ENCODE peak calls at places on chromosome 17, in seven cellular contexts. I, M, C, Z, W, H and A are unnamed samples.
A peak's percentile ranks its signal among the peaks of the same experiment; 100 is the strongest.

GRCh38 chr17:2705888-2706795 is 5.4 kb downstream of the CLUH start:
- DNase-seq in M (no peak), C (no peak), I (no peak), W (no peak), Z (no peak), H (no peak), A (no peak)

GRCh38 chr17:17067277-17067676 is 25.0 kb downstream of the MPRIP start:
- DNase-seq in C (no peak), Z (peak; percentile 31), W (no peak), M (peak; percentile 56), I (no peak), H (peak; percentile 42), A (peak; percentile 16)

GRCh38 chr17:863880-864279 is 81.7 kb downstream of the MRM3 start:
- DNase-seq in Z (no peak), W (no peak), I (no peak), C (no peak), H (no peak), M (no peak), A (peak; percentile 46)

GRCh38 chr17:43707184-43707583 is 45.5 kb upstream of the MEOX1 start:
- DNase-seq in I (no peak), C (no peak), H (no peak), W (no peak), M (no peak), Z (no peak), A (no peak)

GRCh38 chr17:2054262-2054739 is 602 bp upstream of the HIC1 start:
- DNase-seq in W (no peak), I (peak; percentile 64), M (peak; percentile 83), C (no peak), Z (peak; percentile 61), H (peak; percentile 88), A (peak; percentile 40)

GRCh38 chr17:50439008-50439407 is 13.0 kb downstream of the ACSF2 start:
- DNase-seq in Z (no peak), I (no peak), W (no peak), M (no peak), C (no peak), H (no peak), A (no peak)

GRCh38 chr17:74715144-74715543 is 2.4 kb upstream of the CD300LF start:
- DNase-seq in Z (no peak), I (no peak), W (no peak), C (no peak), M (no peak), H (no peak), A (peak; percentile 5)

GRCh38 chr17:82896071-82897000 is 56.5 kb upstream of the ZNF750 start:
- DNase-seq in Z (no peak), H (no peak), M (no peak), W (no peak), C (no peak), I (no peak), A (no peak)

GRCh38 chr17:57557793-57558681 is 187.1 kb downstream of the CCDC182 start:
- DNase-seq in I (no peak), C (no peak), M (peak; percentile 28), H (no peak), W (no peak), Z (no peak), A (no peak)

GRCh38 chr17:38730526-38731379 is 612 bp downstream of the CISD3 start:
- DNase-seq in C (no peak), I (peak; percentile 70), W (peak; percentile 81), Z (peak; percentile 95), M (peak; percentile 65), H (peak; percentile 94), A (peak; percentile 54)

GRCh38 chr17:34126496-34126895 is 128.6 kb upstream of the CCL2 start:
- DNase-seq in H (no peak), I (no peak), W (no peak), Z (no peak), M (no peak), C (no peak), A (no peak)

GRCh38 chr17:76736349-76737081 is 616 bp downstream of the SRSF2 start:
- DNase-seq in C (no peak), M (peak; percentile 62), W (peak; percentile 87), Z (peak; percentile 85), H (peak; percentile 95), I (peak; percentile 79), A (peak; percentile 87)
- TF ChIP-seq POLR2A in C (no peak), M (no peak), W (no peak), Z (peak; percentile 56), H (no peak), I (peak; percentile 60), A (no peak)

GRCh38 chr17:48928876-48929811 is 15.5 kb downstream of the SNF8 start:
- DNase-seq in W (no peak), I (no peak), Z (no peak), M (no peak), H (no peak), C (no peak), A (no peak)

GRCh38 chr17:48925991-48926342 is 17.8 kb downstream of the UBE2Z start:
- DNase-seq in Z (no peak), C (no peak), H (no peak), I (no peak), W (no peak), M (no peak), A (no peak)

GRCh38 chr17:48929812-48930165 is 14.9 kb downstream of the SNF8 start:
- DNase-seq in C (no peak), Z (no peak), H (no peak), W (no peak), M (no peak), I (no peak), A (no peak)

GRCh38 chr17:48927978-48928716 is 16.5 kb downstream of the SNF8 start:
- DNase-seq in H (no peak), W (no peak), M (no peak), C (no peak), Z (no peak), I (no peak), A (no peak)

DNA sequence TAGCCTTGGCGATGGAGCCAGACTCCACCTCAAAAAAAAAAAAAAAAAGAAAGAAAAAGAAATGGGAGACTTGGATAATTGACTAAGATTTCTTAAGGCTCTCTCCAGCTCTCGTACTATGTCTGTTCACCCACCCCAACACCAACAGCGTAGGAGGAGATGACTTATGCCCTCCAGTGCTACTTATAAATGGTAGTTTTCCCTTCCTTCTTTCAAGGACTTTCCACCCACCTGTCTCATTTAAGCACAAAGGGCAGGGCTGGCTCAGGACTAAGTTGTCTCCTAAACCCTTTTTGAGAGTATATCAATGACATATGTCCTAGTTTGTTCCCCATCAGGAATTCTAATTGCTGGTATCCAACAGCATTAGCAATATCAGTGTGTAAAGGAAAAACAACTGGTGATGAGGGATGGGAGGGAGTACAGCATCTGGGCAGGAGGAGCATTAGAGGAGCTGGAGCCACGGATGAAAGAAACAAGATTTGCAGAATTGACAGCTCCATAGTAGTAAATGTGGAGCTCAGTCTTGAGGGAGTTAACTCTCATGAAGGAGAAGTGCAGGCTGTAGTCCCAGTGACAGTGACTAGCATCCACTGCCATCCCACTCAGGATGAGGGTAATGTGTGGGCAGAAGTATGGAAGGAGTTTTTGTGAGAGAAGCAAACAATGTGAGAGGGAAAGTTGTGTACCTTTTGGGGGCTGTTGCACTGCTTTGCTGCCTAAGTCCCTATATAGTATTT is 17.2 kb downstream of the UBE2Z start:
- DNase-seq in Z (no peak), I (no peak), M (no peak), C (no peak), H (no peak), W (no peak), A (no peak)
- TF ChIP-seq POLR2A in Z (no peak), I (no peak), M (no peak), C (no peak), H (no peak), W (no peak), A (no peak)

GRCh38 chr17:48995871-48996695 is 1.1 kb upstream of the IGF2BP1 start:
- DNase-seq in C (no peak), M (peak; percentile 98), Z (no peak), I (no peak), H (peak; percentile 79), W (no peak), A (peak; percentile 78)
- TF ChIP-seq POLR2A in C (no peak), M (peak; percentile 78), Z (no peak), I (no peak), H (no peak), W (no peak), A (no peak)

GRCh38 chr17:14070344-14071007 is 1.2 kb downstream of the COX10 start:
- DNase-seq in I (no peak), W (no peak), M (no peak), Z (no peak), C (no peak), H (no peak), A (no peak)

GRCh38 chr17:14067347-14067746 is 2.0 kb upstream of the COX10 start:
- DNase-seq in Z (no peak), M (no peak), C (no peak), H (no peak), W (no peak), I (no peak), A (no peak)

GRCh38 chr17:14068542-14069250 is 608 bp upstream of the COX10 start:
- DNase-seq in H (no peak), I (no peak), C (no peak), W (no peak), M (peak; percentile 14), Z (no peak), A (no peak)

DNA sequence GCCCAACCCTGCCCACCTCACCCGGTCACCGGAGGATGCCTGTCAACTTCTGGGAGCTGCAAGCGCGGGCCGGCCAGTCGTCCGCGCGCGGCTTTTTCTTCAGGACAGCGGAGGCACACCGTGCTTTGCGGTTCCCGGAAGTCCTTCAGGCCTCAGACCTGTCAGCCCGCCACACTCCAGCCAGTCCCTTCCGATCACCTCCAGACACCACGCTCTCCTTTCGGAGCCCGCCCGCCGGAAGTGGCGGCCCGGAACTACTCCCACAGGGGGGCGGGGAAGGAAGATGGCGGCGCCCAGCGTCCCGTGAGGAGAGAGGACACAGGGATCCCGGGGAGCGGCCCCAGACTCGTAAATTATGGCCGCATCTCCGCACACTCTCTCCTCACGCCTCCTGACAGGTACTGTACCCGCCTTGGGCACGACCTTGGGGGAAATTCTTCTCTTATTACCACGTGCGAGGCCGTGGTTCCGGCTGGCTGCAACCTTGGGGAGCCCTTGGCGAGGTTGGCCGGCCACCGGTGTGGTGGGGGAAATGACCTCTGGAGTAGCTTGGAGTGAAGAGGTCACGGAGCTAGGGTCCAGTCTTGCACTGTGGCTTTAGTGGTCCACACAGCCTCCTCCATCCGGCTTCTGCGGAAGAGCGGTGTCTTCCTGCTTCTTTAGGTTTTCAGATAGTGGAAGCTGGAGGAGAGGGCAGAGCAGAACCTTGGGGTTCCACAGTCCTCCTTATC is at the start of gene COX10:
- DNase-seq in M (peak; percentile 92), C (peak; percentile 73), Z (peak; percentile 95), H (peak; percentile 97), W (peak; percentile 90), I (peak; percentile 85), A (peak; percentile 89)
- TF ChIP-seq POLR2A in M (peak; percentile 96), C (no peak), Z (peak; percentile 86), H (no peak), W (no peak), I (peak; percentile 23), A (peak; percentile 92)

GRCh38 chr17:8382052-8382879 is 727 bp downstream of the RPL26 start:
- DNase-seq in H (no peak), M (no peak), C (no peak), W (no peak), Z (no peak), I (no peak), A (peak; percentile 62)
- TF ChIP-seq POLR2A in H (no peak), M (no peak), C (no peak), W (no peak), Z (no peak), I (no peak), A (no peak)